ENCODE peak calls at places on chromosomes 2 and 18, in ten cellular contexts. C is GM13977, S is kidney epithelial cell, Z is pancreas, J is cardiac fibroblast, B is neural crest cell, Q is K562, N is IMR-90, T is AG10803, U is brain microvascular endothelial cell. A is an unnamed sample.

GRCh38 chr2:155363349-155363888 is 664.9 kb downstream of the KCNJ3 start:
- DNase-seq in C (no peak), S (no peak), Z (no peak), J (no peak), B (no peak), Q (peak; percentile 21), N (no peak), T (no peak), U (no peak), A (no peak)

GRCh38 chr2:38376346-38376682 is 759 bp downstream of the ATL2 start:
- DNase-seq in C (peak; percentile 70), S (no peak), Z (no peak), J (peak; percentile 71), B (no peak), Q (peak; percentile 19), N (peak; percentile 70), T (peak; percentile 65), U (peak; percentile 60), A (no peak)

GRCh38 chr2:234991290-234991689 is 39.5 kb downstream of the SH3BP4 start:
- DNase-seq in C (no peak), S (no peak), Z (no peak), J (no peak), B (no peak), Q (no peak), N (no peak), T (peak; percentile 50), U (no peak), A (no peak)

GRCh38 chr2:85933753-85934594 is 45.2 kb upstream of the ST3GAL5 start:
- DNase-seq in C (no peak), S (no peak), Z (no peak), J (peak; percentile 92), B (no peak), Q (peak; percentile 77), N (peak; percentile 92), T (peak; percentile 79), U (peak; percentile 92), A (no peak)

GRCh38 chr2:190277234-190278112 is 42.2 kb downstream of the HIBCH start:
- DNase-seq in C (no peak), S (no peak), Z (no peak), J (peak; percentile 75), B (no peak), Q (peak; percentile 26), N (peak; percentile 51), T (peak; percentile 48), U (peak; percentile 44), A (peak; percentile 10)

GRCh38 chr18:45755936-45756335 is 32.0 kb downstream of the SLC14A1 start:
- DNase-seq in C (no peak), S (no peak), Z (no peak), J (peak; percentile 94), B (no peak), Q (no peak), N (peak; percentile 79), T (peak; percentile 30), U (peak; percentile 63), A (no peak)

GRCh38 chr2:70907130-70907756 is 28.5 kb upstream of the ATP6V1B1 start:
- DNase-seq in C (no peak), S (no peak), Z (no peak), J (no peak), B (no peak), Q (no peak), N (no peak), T (no peak), U (peak; percentile 9), A (no peak)

GRCh38 chr2:191041418-191042161 is 27.6 kb upstream of the STAT1 start:
- DNase-seq in C (no peak), S (no peak), Z (no peak), J (peak; percentile 54), B (no peak), Q (peak; percentile 10), N (no peak), T (peak; percentile 33), U (peak; percentile 24), A (no peak)

GRCh38 chr2:64586883-64587481 is 62.9 kb downstream of the AFTPH start:
- DNase-seq in C (peak; percentile 30), S (no peak), Z (no peak), J (peak; percentile 75), B (no peak), Q (peak; percentile 23), N (peak; percentile 72), T (peak; percentile 72), U (peak; percentile 29), A (peak; percentile 57)

GRCh38 chr18:505483-506122 is 5.1 kb upstream of the COLEC12 start:
- DNase-seq in C (peak; percentile 74), S (no peak), Z (no peak), J (no peak), B (no peak), Q (no peak), N (no peak), T (no peak), U (no peak), A (peak; percentile 52)

GRCh38 chr18:3186678-3187658 is 32.8 kb downstream of the MYOM1 start:
- DNase-seq in C (no peak), S (no peak), Z (no peak), J (peak; percentile 33), B (no peak), Q (peak; percentile 46), N (no peak), T (no peak), U (no peak), A (no peak)
- TF ChIP-seq CTCF in C (no peak), S (no peak), Z (peak; percentile 10), J (peak; percentile 12), B (no peak), Q (peak; percentile 56), N (peak; percentile 5), T (no peak), U (peak; percentile 11), A (no peak)

GRCh38 chr2:203238711-203239526 is at the start of gene CYP20A1:
- DNase-seq in C (peak; percentile 93), S (peak; percentile 76), Z (peak; percentile 98), J (peak; percentile 97), B (peak; percentile 95), Q (peak; percentile 85), N (peak; percentile 94), T (peak; percentile 96), U (peak; percentile 94), A (peak; percentile 94)

GRCh38 chr2:203238329-203238710 is 498 bp upstream of the CYP20A1 start:
- DNase-seq in C (no peak), S (no peak), Z (no peak), J (no peak), B (no peak), Q (no peak), N (no peak), T (no peak), U (no peak), A (no peak)

GRCh38 chr2:203240491-203240890 is 1.7 kb downstream of the CYP20A1 start:
- DNase-seq in C (no peak), S (no peak), Z (no peak), J (no peak), B (no peak), Q (no peak), N (no peak), T (no peak), U (no peak), A (no peak)

GRCh38 chr2:203237501-203238238 is 1.1 kb upstream of the CYP20A1 start:
- DNase-seq in C (no peak), S (no peak), Z (no peak), J (no peak), B (no peak), Q (peak; percentile 5), N (no peak), T (no peak), U (no peak), A (no peak)

GRCh38 chr2:203242518-203242917 is 3.7 kb downstream of the CYP20A1 start:
- DNase-seq in C (no peak), S (no peak), Z (no peak), J (no peak), B (no peak), Q (no peak), N (no peak), T (no peak), U (no peak), A (no peak)
- TF ChIP-seq CTCF in C (no peak), S (no peak), Z (no peak), J (no peak), B (no peak), Q (no peak), N (no peak), T (no peak), U (no peak), A (no peak)

GRCh38 chr2:43219383-43220228 is 6.8 kb downstream of the ZFP36L2 start:
- DNase-seq in C (peak; percentile 82), S (no peak), Z (peak; percentile 89), J (peak; percentile 88), B (peak; percentile 40), Q (peak; percentile 89), N (peak; percentile 80), T (peak; percentile 78), U (peak; percentile 65), A (peak; percentile 88)
- TF ChIP-seq CTCF in C (no peak), S (no peak), Z (no peak), J (no peak), B (no peak), Q (no peak), N (peak; percentile 2), T (no peak), U (no peak), A (no peak)

DNA sequence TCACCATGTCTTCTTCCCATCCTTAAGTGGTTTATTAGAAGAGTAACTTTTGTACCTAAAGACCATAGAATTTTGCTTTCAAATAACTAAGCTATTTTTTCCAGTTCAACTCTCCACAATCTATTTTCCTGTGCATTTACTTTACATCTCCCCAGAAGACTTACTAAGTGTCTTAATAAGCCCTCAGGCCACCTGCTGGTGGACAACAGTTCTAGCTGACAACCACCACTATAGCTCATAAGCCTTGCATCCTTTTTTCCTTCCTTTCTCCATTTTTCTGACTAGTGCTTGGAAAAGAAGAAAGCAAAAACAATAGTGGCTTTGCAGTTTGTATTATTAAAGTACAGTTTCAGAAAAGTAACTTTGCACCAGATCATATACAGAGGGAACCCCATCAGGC is 149.5 kb upstream of the TMEM200C start:
- DNase-seq in C (no peak), S (no peak), Z (no peak), J (peak; percentile 11), B (no peak), Q (no peak), N (peak; percentile 36), T (no peak), U (no peak), A (no peak)
- TF ChIP-seq CTCF in C (no peak), S (no peak), Z (no peak), J (peak; percentile 31), B (no peak), Q (no peak), N (peak; percentile 32), T (peak; percentile 6), U (peak; percentile 62), A (no peak)

GRCh38 chr2:15952451-15953142 is 12.2 kb downstream of the MYCN start:
- DNase-seq in C (no peak), S (no peak), Z (no peak), J (no peak), B (no peak), Q (no peak), N (no peak), T (no peak), U (no peak), A (no peak)
- TF ChIP-seq CTCF in C (no peak), S (no peak), Z (no peak), J (no peak), B (no peak), Q (no peak), N (no peak), T (no peak), U (no peak), A (no peak)

DNA sequence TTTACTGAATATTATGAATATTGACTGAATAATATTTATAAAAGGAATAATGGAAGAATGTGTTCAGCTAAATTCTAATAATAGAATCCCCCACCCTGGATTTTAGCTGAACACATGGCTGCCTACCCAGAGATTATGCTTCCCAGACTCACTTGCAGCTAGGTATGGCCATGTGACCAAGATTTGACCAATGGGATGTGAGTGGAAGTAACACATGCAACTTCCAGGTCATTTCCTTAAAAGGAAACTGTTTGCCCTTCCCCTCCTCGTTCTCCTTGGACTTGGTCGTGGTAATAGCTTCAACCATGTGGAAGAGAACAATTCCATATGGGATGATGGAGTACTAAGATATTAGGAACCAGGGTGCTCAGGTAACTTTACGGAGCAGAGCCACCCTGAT is 47.8 kb downstream of the KIAA2012 start:
- DNase-seq in C (no peak), S (no peak), Z (no peak), J (no peak), B (no peak), Q (no peak), N (no peak), T (no peak), U (no peak), A (no peak)
- TF ChIP-seq CTCF in C (no peak), S (no peak), Z (no peak), J (no peak), B (no peak), Q (no peak), N (no peak), T (no peak), U (no peak), A (no peak)

A was measured in GM13976.